ENCODE peak calls at places on chromosomes 3 and 15, in seven cellular contexts. One of them, this sample, is unnamed.

GRCh38 chr3:177633671-177634207 is 436.5 kb upstream of the TBL1XR1 start:
- DNase-seq in mesenchymal stem cell: peak; percentile 66
- DNase-seq in neuronal stem cell: no peak
- DNase-seq in IMR-90: peak; percentile 89
- DNase-seq in trophoblast cell: no peak
- DNase-seq in H9: no peak
- DNase-seq in H1: no peak
- DNase-seq in this sample: no peak

GRCh38 chr15:63969652-63970421 is 76.4 kb downstream of the DAPK2 start:
- DNase-seq in neuronal stem cell: no peak
- DNase-seq in H1: no peak
- DNase-seq in trophoblast cell: no peak
- DNase-seq in IMR-90: no peak
- DNase-seq in mesenchymal stem cell: no peak
- DNase-seq in H9: peak; percentile 13
- DNase-seq in this sample: no peak

GRCh38 chr3:163785693-163786092 is 1292.6 kb downstream of the SI start:
- DNase-seq in mesenchymal stem cell: peak; percentile 19
- DNase-seq in neuronal stem cell: peak; percentile 14
- DNase-seq in H1: no peak
- DNase-seq in trophoblast cell: no peak
- DNase-seq in IMR-90: no peak
- DNase-seq in H9: peak; percentile 67
- DNase-seq in this sample: peak; percentile 73

GRCh38 chr15:37810381-37810780 is 124.1 kb upstream of the TMCO5A start:
- DNase-seq in neuronal stem cell: no peak
- DNase-seq in mesenchymal stem cell: no peak
- DNase-seq in trophoblast cell: no peak
- DNase-seq in H1: no peak
- DNase-seq in IMR-90: no peak
- DNase-seq in H9: no peak
- DNase-seq in this sample: no peak

GRCh38 chr3:177789500-177789899 is 592.2 kb upstream of the TBL1XR1 start:
- DNase-seq in H9: no peak
- DNase-seq in neuronal stem cell: no peak
- DNase-seq in IMR-90: no peak
- DNase-seq in H1: no peak
- DNase-seq in mesenchymal stem cell: peak; percentile 78
- DNase-seq in trophoblast cell: no peak
- DNase-seq in this sample: no peak

GRCh38 chr15:59746777-59747176 is 57.7 kb upstream of the BNIP2 start:
- DNase-seq in H9: no peak
- DNase-seq in neuronal stem cell: no peak
- DNase-seq in H1: no peak
- DNase-seq in mesenchymal stem cell: no peak
- DNase-seq in trophoblast cell: no peak
- DNase-seq in IMR-90: no peak
- DNase-seq in this sample: no peak

GRCh38 chr3:3705090-3705775 is 94.0 kb upstream of the LRRN1 start:
- DNase-seq in H9: no peak
- DNase-seq in trophoblast cell: no peak
- DNase-seq in IMR-90: no peak
- DNase-seq in H1: no peak
- DNase-seq in mesenchymal stem cell: no peak
- DNase-seq in neuronal stem cell: peak; percentile 27
- DNase-seq in this sample: peak; percentile 47

GRCh38 chr3:190526787-190527767 is 13.2 kb downstream of the IL1RAP start:
- DNase-seq in H1: no peak
- DNase-seq in IMR-90: no peak
- DNase-seq in H9: no peak
- DNase-seq in trophoblast cell: peak; percentile 88
- DNase-seq in mesenchymal stem cell: peak; percentile 28
- DNase-seq in neuronal stem cell: no peak
- DNase-seq in this sample: peak; percentile 62

GRCh38 chr3:26369133-26369532 is 253.4 kb upstream of the LRRC3B start:
- DNase-seq in trophoblast cell: no peak
- DNase-seq in mesenchymal stem cell: no peak
- DNase-seq in H1: no peak
- DNase-seq in IMR-90: no peak
- DNase-seq in H9: peak; percentile 73
- DNase-seq in neuronal stem cell: no peak
- DNase-seq in this sample: peak; percentile 63

GRCh38 chr3:128784228-128784627 is 58.2 kb downstream of the RAB7A start:
- DNase-seq in H1: peak; percentile 39
- DNase-seq in neuronal stem cell: peak; percentile 26
- DNase-seq in IMR-90: no peak
- DNase-seq in mesenchymal stem cell: no peak
- DNase-seq in H9: peak; percentile 83
- DNase-seq in trophoblast cell: no peak
- DNase-seq in this sample: peak; percentile 81

GRCh38 chr3:36381311-36381956 is 1.1 kb downstream of the STAC start:
- DNase-seq in H9: peak; percentile 33
- DNase-seq in IMR-90: no peak
- DNase-seq in neuronal stem cell: peak; percentile 43
- DNase-seq in mesenchymal stem cell: no peak
- DNase-seq in H1: no peak
- DNase-seq in trophoblast cell: no peak
- DNase-seq in this sample: peak; percentile 48

GRCh38 chr3:156605686-156606605 is 51.0 kb upstream of the SSR3 start:
- DNase-seq in mesenchymal stem cell: peak; percentile 88
- DNase-seq in trophoblast cell: no peak
- DNase-seq in H9: peak; percentile 69
- DNase-seq in neuronal stem cell: peak; percentile 49
- DNase-seq in H1: peak; percentile 41
- DNase-seq in IMR-90: peak; percentile 69
- DNase-seq in this sample: peak; percentile 87

GRCh38 chr3:39541917-39542329 is 74.4 kb downstream of the MOBP start:
- DNase-seq in trophoblast cell: no peak
- DNase-seq in H1: no peak
- DNase-seq in mesenchymal stem cell: peak; percentile 29
- DNase-seq in neuronal stem cell: peak; percentile 2
- DNase-seq in IMR-90: peak; percentile 8
- DNase-seq in H9: no peak
- DNase-seq in this sample: peak; percentile 60

GRCh38 chr3:49673715-49674490 is at the start of gene APEH:
- DNase-seq in mesenchymal stem cell: peak; percentile 99
- DNase-seq in H9: peak; percentile 98
- DNase-seq in trophoblast cell: peak; percentile 92
- DNase-seq in neuronal stem cell: peak; percentile 95
- DNase-seq in H1: peak; percentile 88
- DNase-seq in IMR-90: peak; percentile 96
- DNase-seq in this sample: peak; percentile 98

GRCh38 chr3:195441051-195441450 is 1.8 kb downstream of the ACAP2 start:
- DNase-seq in IMR-90: peak; percentile 8
- DNase-seq in mesenchymal stem cell: no peak
- DNase-seq in H9: no peak
- DNase-seq in H1: no peak
- DNase-seq in neuronal stem cell: no peak
- DNase-seq in trophoblast cell: no peak
- DNase-seq in this sample: no peak

GRCh38 chr3:138263104-138263503 is 66.5 kb downstream of the NME9 start:
- DNase-seq in mesenchymal stem cell: no peak
- DNase-seq in H9: no peak
- DNase-seq in H1: no peak
- DNase-seq in trophoblast cell: no peak
- DNase-seq in neuronal stem cell: no peak
- DNase-seq in IMR-90: no peak
- DNase-seq in this sample: peak; percentile 2

GRCh38 chr3:137020888-137021287 is 63.1 kb downstream of the IL20RB start:
- DNase-seq in mesenchymal stem cell: no peak
- DNase-seq in H1: no peak
- DNase-seq in trophoblast cell: no peak
- DNase-seq in neuronal stem cell: no peak
- DNase-seq in H9: no peak
- DNase-seq in IMR-90: no peak
- DNase-seq in this sample: no peak

GRCh38 chr15:38050529-38050928 is 116.1 kb downstream of the TMCO5A start:
- DNase-seq in neuronal stem cell: no peak
- DNase-seq in trophoblast cell: peak; percentile 8
- DNase-seq in mesenchymal stem cell: peak; percentile 86
- DNase-seq in H9: no peak
- DNase-seq in IMR-90: peak; percentile 69
- DNase-seq in H1: no peak
- DNase-seq in this sample: no peak

GRCh38 chr3:131835906-131836305 is 198.9 kb downstream of the CPNE4 start:
- DNase-seq in neuronal stem cell: no peak
- DNase-seq in trophoblast cell: no peak
- DNase-seq in mesenchymal stem cell: no peak
- DNase-seq in IMR-90: no peak
- DNase-seq in H1: no peak
- DNase-seq in H9: no peak
- DNase-seq in this sample: no peak

GRCh38 chr15:89383635-89384604 is 49.3 kb upstream of the POLG start:
- DNase-seq in neuronal stem cell: no peak
- DNase-seq in H1: no peak
- DNase-seq in IMR-90: peak; percentile 11
- DNase-seq in H9: peak; percentile 44
- DNase-seq in trophoblast cell: no peak
- DNase-seq in mesenchymal stem cell: peak; percentile 38
- DNase-seq in this sample: no peak

GRCh38 chr3:30282052-30282708 is 324.2 kb upstream of the TGFBR2 start:
- DNase-seq in IMR-90: peak; percentile 93
- DNase-seq in neuronal stem cell: peak; percentile 49
- DNase-seq in trophoblast cell: peak; percentile 55
- DNase-seq in H9: peak; percentile 38
- DNase-seq in H1: peak; percentile 59
- DNase-seq in mesenchymal stem cell: peak; percentile 83
- DNase-seq in this sample: peak; percentile 97

GRCh38 chr15:67253517-67254237 is 784 bp downstream of the AAGAB start:
- DNase-seq in neuronal stem cell: peak; percentile 5
- DNase-seq in trophoblast cell: no peak
- DNase-seq in mesenchymal stem cell: peak; percentile 42
- DNase-seq in H9: no peak
- DNase-seq in H1: no peak
- DNase-seq in IMR-90: peak; percentile 31
- DNase-seq in this sample: peak; percentile 32

GRCh38 chr3:190644766-190645165 is 130.9 kb downstream of the IL1RAP start:
- DNase-seq in mesenchymal stem cell: peak; percentile 34
- DNase-seq in trophoblast cell: peak; percentile 76
- DNase-seq in IMR-90: peak; percentile 67
- DNase-seq in neuronal stem cell: no peak
- DNase-seq in H9: no peak
- DNase-seq in H1: no peak
- DNase-seq in this sample: no peak

GRCh38 chr15:75687486-75688277 is 25.0 kb downstream of the CSPG4 start:
- DNase-seq in H1: no peak
- DNase-seq in IMR-90: no peak
- DNase-seq in trophoblast cell: no peak
- DNase-seq in neuronal stem cell: no peak
- DNase-seq in H9: no peak
- DNase-seq in mesenchymal stem cell: no peak
- DNase-seq in this sample: no peak

GRCh38 chr3:141360888-141361598 is 7.3 kb upstream of the ZBTB38 start:
- DNase-seq in trophoblast cell: peak; percentile 50
- DNase-seq in neuronal stem cell: peak; percentile 35
- DNase-seq in H1: no peak
- DNase-seq in mesenchymal stem cell: peak; percentile 90
- DNase-seq in H9: no peak
- DNase-seq in IMR-90: peak; percentile 90
- DNase-seq in this sample: peak; percentile 90

DNA sequence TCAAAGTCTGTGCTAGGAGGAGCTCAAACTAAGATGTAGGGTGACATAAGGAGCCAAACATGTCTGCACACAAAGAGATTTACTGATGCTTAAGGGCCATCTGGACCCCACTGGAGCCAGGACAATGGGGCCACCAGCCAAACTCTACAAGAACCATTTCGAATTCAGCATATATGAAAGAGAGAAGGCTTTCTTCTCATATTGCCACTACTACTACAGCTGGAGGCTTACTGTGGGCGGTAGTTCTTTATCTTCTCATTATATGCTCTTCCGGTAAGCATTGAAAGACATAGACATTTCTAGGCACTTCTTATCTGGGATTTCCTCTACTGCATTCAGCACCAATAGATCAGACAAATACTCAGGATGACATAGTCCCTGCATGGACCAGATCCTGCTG is 404.4 kb upstream of the PROK2 start:
- DNase-seq in neuronal stem cell: no peak
- DNase-seq in H9: no peak
- DNase-seq in mesenchymal stem cell: no peak
- DNase-seq in trophoblast cell: no peak
- DNase-seq in H1: no peak
- DNase-seq in IMR-90: no peak
- DNase-seq in this sample: no peak
- H4K8ac ChIP-seq in neuronal stem cell: no peak overlapping the region
- H4K8ac ChIP-seq in H9: no peak overlapping the region
- H4K8ac ChIP-seq in mesenchymal stem cell: no peak overlapping the region
- H4K8ac ChIP-seq in trophoblast cell: no peak overlapping the region
- H4K8ac ChIP-seq in H1: no peak overlapping the region
- H4K8ac ChIP-seq in IMR-90: no peak overlapping the region
- H4K8ac ChIP-seq in this sample: no peak overlapping the region

GRCh38 chr15:57903626-57904025 is 161.9 kb downstream of the ALDH1A2 start:
- DNase-seq in mesenchymal stem cell: no peak
- DNase-seq in H1: no peak
- DNase-seq in trophoblast cell: no peak
- DNase-seq in IMR-90: no peak
- DNase-seq in H9: no peak
- DNase-seq in neuronal stem cell: no peak
- DNase-seq in this sample: no peak
- H3K4ac ChIP-seq in mesenchymal stem cell: no peak overlapping the region
- H3K4ac ChIP-seq in H1: no peak overlapping the region
- H3K4ac ChIP-seq in trophoblast cell: no peak overlapping the region
- H3K4ac ChIP-seq in IMR-90: no peak overlapping the region
- H3K4ac ChIP-seq in H9: no peak overlapping the region
- H3K4ac ChIP-seq in neuronal stem cell: no peak overlapping the region
- H3K4ac ChIP-seq in this sample: no peak overlapping the region

DNA sequence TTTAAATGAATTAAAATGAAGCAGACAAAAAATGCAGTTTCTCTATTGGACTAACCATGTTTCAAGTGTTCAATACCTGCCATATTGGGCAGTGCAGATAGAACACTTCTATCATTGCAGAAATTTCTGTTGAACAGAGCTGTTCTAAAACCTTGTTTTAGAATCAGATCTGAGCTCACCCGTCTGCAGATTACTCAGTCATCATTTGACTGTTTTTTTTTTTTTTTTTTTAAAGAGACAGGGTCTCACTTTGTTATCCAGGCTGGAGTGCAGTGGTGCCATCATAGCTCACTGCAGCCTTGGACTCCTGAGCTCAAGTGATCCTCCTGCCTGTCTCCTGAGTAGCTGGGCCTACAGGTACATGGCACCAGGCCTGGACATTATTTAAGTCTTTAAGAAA is 128.7 kb downstream of the APBA2 start:
- DNase-seq in IMR-90: no peak
- DNase-seq in trophoblast cell: no peak
- DNase-seq in mesenchymal stem cell: no peak
- DNase-seq in neuronal stem cell: no peak
- DNase-seq in H1: no peak
- DNase-seq in H9: no peak
- DNase-seq in this sample: no peak
- H4K8ac ChIP-seq in IMR-90: no peak overlapping the region
- H4K8ac ChIP-seq in trophoblast cell: no peak overlapping the region
- H4K8ac ChIP-seq in mesenchymal stem cell: no peak overlapping the region
- H4K8ac ChIP-seq in neuronal stem cell: no peak overlapping the region
- H4K8ac ChIP-seq in H1: no peak overlapping the region
- H4K8ac ChIP-seq in H9: no peak overlapping the region
- H4K8ac ChIP-seq in this sample: no peak overlapping the region

DNA sequence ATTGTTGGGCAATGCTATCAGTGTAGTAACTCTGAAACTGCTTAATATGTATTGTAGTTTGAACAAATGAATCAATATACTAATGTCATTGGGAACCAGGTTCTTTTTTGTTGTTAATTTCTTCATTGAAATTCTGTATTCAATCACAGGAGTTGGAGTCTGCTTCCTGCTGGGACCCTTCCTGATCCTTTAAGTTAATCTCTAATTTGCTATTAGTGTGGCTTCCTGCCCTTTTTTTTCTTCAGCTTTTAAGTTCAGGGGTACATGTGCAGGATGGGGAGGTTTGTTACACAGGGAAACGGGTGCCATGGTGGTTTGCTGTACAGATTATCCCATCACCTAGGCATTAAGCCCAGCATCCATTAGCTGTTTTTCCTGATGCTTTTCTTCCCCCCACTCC is 21.7 kb downstream of the GPR160 start:
- DNase-seq in trophoblast cell: no peak
- DNase-seq in mesenchymal stem cell: no peak
- DNase-seq in neuronal stem cell: no peak
- DNase-seq in IMR-90: no peak
- DNase-seq in H1: no peak
- DNase-seq in H9: no peak
- DNase-seq in this sample: no peak
- H3K4ac ChIP-seq in trophoblast cell: no peak overlapping the region
- H3K4ac ChIP-seq in mesenchymal stem cell: no peak overlapping the region
- H3K4ac ChIP-seq in neuronal stem cell: no peak overlapping the region
- H3K4ac ChIP-seq in IMR-90: no peak overlapping the region
- H3K4ac ChIP-seq in H1: no peak overlapping the region
- H3K4ac ChIP-seq in H9: no peak overlapping the region
- H3K4ac ChIP-seq in this sample: no peak overlapping the region

This sample was measured in mesendoderm.